ENCODE peak calls at places on chromosomes 5 and 9, in six cellular contexts. V is AG10803, N is psoas muscle, Q is astrocyte of the spinal cord, X is adrenal gland, L is sigmoid colon. T is an unnamed sample.

GRCh38 chr9:117714282-117714681 is 10.1 kb downstream of the TLR4 start:
- DNase-seq in V (no peak), N (no peak), Q (no peak), X (no peak), L (no peak), T (no peak)

GRCh38 chr5:66643383-66643782 is 47.2 kb downstream of the MAST4 start:
- DNase-seq in V (no peak), N (no peak), Q (no peak), X (no peak), L (no peak), T (no peak)

GRCh38 chr9:128222880-128223670 is 19.9 kb downstream of the DNM1 start:
- DNase-seq in V (no peak), N (no peak), Q (no peak), X (no peak), L (no peak), T (no peak)

GRCh38 chr5:150263801-150264621 is 25.6 kb downstream of the CAMK2A start:
- DNase-seq in V (peak), N (peak), Q (peak), X (peak), L (peak), T (peak)

GRCh38 chr9:120393386-120394057 is 186.4 kb downstream of the CDK5RAP2 start:
- DNase-seq in V (peak), N (no peak), Q (no peak), X (no peak), L (peak), T (peak)

GRCh38 chr5:138974227-138975063 is 99.3 kb upstream of the LRRTM2 start:
- DNase-seq in V (peak), N (peak), Q (peak), X (no peak), L (no peak), T (no peak)

GRCh38 chr5:77312411-77312810 is 101.9 kb downstream of the PDE8B start:
- DNase-seq in V (peak), N (no peak), Q (peak), X (peak), L (no peak), T (peak)

GRCh38 chr5:131109540-131110255 is 55.4 kb downstream of the HINT1 start:
- DNase-seq in V (peak), N (no peak), Q (peak), X (peak), L (no peak), T (peak)

GRCh38 chr5:177403194-177403825 is 2.8 kb upstream of the PFN3 start:
- DNase-seq in V (no peak), N (peak), Q (no peak), X (no peak), L (no peak), T (no peak)

GRCh38 chr5:82296929-82297328 is 18.8 kb upstream of the RPS23 start:
- DNase-seq in V (no peak), N (no peak), Q (no peak), X (no peak), L (no peak), T (no peak)

GRCh38 chr9:73121375-73121935 is 30.2 kb upstream of the ANXA1 start:
- DNase-seq in V (no peak), N (no peak), Q (no peak), X (no peak), L (no peak), T (no peak)

GRCh38 chr5:76403963-76404693 is 1.0 kb downstream of the IQGAP2 start:
- DNase-seq in V (no peak), N (peak), Q (no peak), X (peak), L (peak), T (no peak)

GRCh38 chr5:93479982-93480509 is 101.0 kb downstream of the NR2F1-AS1 start:
- DNase-seq in V (no peak), N (no peak), Q (no peak), X (no peak), L (no peak), T (no peak)

GRCh38 chr5:78504726-78505431 is 143.7 kb downstream of the LHFPL2 start:
- DNase-seq in V (peak), N (peak), Q (peak), X (peak), L (peak), T (peak)

GRCh38 chr9:130287736-130288135 is 22.2 kb downstream of the HMCN2 start:
- DNase-seq in V (no peak), N (no peak), Q (no peak), X (no peak), L (no peak), T (no peak)

GRCh38 chr5:132132138-132132537 is 58.5 kb downstream of the CSF2 start:
- DNase-seq in V (no peak), N (no peak), Q (no peak), X (no peak), L (no peak), T (no peak)

GRCh38 chr5:177169271-177169670 is 35.7 kb downstream of the NSD1 start:
- DNase-seq in V (no peak), N (no peak), Q (no peak), X (no peak), L (no peak), T (no peak)

GRCh38 chr5:87020099-87020934 is 247.4 kb upstream of the RASA1 start:
- DNase-seq in V (peak), N (no peak), Q (no peak), X (peak), L (no peak), T (no peak)

GRCh38 chr5:96113170-96113939 is 151.7 kb upstream of the ELL2 start:
- DNase-seq in V (no peak), N (no peak), Q (no peak), X (no peak), L (no peak), T (peak)

GRCh38 chr5:88691945-88692868 is 190.8 kb downstream of the MEF2C start:
- DNase-seq in V (no peak), N (no peak), Q (peak), X (no peak), L (no peak), T (no peak)

GRCh38 chr5:42022383-42022782 is 97.3 kb downstream of the FBXO4 start:
- DNase-seq in V (no peak), N (no peak), Q (no peak), X (no peak), L (no peak), T (no peak)

GRCh38 chr9:76866689-76867088 is 39.2 kb downstream of the PRUNE2 start:
- DNase-seq in V (peak), N (no peak), Q (peak), X (no peak), L (no peak), T (peak)

GRCh38 chr9:4620046-4620765 is 41.9 kb upstream of the PLPP6 start:
- DNase-seq in V (no peak), N (no peak), Q (no peak), X (no peak), L (no peak), T (no peak)

GRCh38 chr9:107176701-107177100 is 106.4 kb upstream of the RAD23B start:
- DNase-seq in V (peak), N (peak), Q (no peak), X (no peak), L (no peak), T (no peak)

GRCh38 chr9:9963861-9964260 is 648.9 kb downstream of the PTPRD start:
- DNase-seq in V (no peak), N (no peak), Q (no peak), X (no peak), L (no peak), T (no peak)

GRCh38 chr5:71892641-71893340 is 173.7 kb downstream of the CARTPT start:
- DNase-seq in V (peak), N (no peak), Q (no peak), X (no peak), L (no peak), T (no peak)
- TF ChIP-seq CTCF in V (no peak), N (no peak), Q (no peak), X (no peak), L (no peak), T (no peak)

GRCh38 chr5:135557034-135557838 is 21.5 kb upstream of the NEUROG1 start:
- DNase-seq in V (no peak), N (no peak), Q (no peak), X (no peak), L (peak), T (no peak)

GRCh38 chr5:135559342-135559741 is 19.4 kb downstream of the CXCL14 start:
- DNase-seq in V (peak), N (no peak), Q (no peak), X (no peak), L (peak), T (no peak)

GRCh38 chr5:135551593-135552447 is 16.1 kb upstream of the NEUROG1 start:
- DNase-seq in V (peak), N (peak), Q (peak), X (peak), L (peak), T (peak)

GRCh38 chr5:135553688-135554462 is 18.1 kb upstream of the NEUROG1 start:
- DNase-seq in V (peak), N (no peak), Q (no peak), X (no peak), L (no peak), T (peak)

DNA sequence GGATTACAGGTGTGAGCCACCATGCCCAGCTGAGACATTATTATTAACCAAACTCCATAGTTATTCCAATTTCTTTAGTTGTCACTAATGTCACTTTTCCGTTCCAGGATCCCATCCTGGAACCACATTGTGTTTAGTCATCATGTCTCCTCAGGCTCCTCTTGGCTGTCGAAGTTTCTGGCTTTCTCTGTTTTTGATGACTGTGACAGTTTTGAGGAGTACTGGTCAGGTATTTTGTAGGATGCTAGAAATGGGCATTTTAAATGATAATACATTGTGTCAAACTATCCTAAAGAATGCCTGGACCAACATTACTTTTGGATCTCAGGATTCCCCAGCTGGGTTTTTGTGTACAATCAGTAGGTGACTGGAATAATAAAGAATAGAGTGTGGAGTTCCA is 19.8 kb upstream of the NEUROG1 start:
- DNase-seq in V (no peak), N (no peak), Q (no peak), X (no peak), L (no peak), T (no peak)
- TF ChIP-seq CTCF in V (no peak), N (no peak), Q (no peak), X (no peak), L (no peak), T (no peak)

DNA sequence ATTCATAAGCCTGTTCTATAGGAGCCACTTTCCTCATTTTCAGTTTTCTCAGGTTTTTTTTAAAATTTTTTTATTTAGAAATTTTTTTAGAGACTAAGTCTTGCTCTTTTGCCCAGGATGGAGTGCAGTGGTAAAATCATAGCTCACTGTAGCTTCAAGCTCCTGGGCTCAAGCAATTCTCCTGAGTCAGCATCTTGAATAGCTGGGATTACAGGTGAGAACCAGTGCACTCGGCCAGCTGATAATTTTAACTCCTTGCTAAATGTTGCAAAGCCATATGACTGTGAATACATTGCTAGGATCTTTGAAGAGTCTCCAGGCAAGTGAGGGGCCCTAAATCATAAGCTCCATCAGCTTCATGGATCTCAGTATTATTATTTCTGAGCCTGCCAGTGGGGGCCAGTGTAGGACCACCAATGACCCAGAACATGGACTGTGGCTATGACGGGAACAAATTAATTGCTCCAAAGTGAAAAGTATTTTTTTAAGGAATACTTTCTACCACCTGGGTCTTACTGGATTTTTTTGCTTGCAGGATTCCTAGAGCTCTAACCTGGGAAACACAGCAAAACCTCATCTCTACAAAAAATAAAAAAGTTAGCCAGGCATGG is 5.7 kb upstream of the GAPVD1 start:
- DNase-seq in V (no peak), N (no peak), Q (no peak), X (no peak), L (no peak), T (no peak)
- TF ChIP-seq CTCF in V (peak), N (peak), Q (peak), X (peak), L (no peak), T (peak)

DNA sequence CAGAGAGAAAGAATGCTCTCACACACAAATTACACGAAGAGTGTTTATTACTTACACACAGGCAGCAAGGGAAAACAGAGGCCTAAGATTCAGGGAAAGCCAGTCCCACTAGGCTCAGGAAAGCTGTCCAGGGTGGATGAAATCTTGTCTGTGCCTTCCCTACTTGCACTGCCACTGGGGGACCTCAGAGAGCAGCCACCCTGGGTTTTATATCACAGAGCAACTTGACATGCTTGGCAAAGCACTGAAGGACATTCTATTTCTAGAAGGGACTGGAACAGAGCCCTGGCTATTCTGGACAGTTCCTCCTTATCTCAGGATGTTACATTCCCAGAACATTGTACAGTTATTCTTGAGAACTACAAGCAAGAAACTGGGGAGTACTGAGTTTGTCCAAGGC is 7.5 kb upstream of the PRSS3 start:
- DNase-seq in V (no peak), N (peak), Q (no peak), X (peak), L (no peak), T (no peak)
- TF ChIP-seq CTCF in V (no peak), N (peak), Q (no peak), X (peak), L (no peak), T (peak)

GRCh38 chr5:37838152-37838932 is 1.5 kb downstream of the GDNF start:
- DNase-seq in V (peak), N (no peak), Q (peak), X (no peak), L (peak), T (no peak)
- TF ChIP-seq CTCF in V (peak), N (no peak), Q (no peak), X (peak), L (no peak), T (no peak)

DNA sequence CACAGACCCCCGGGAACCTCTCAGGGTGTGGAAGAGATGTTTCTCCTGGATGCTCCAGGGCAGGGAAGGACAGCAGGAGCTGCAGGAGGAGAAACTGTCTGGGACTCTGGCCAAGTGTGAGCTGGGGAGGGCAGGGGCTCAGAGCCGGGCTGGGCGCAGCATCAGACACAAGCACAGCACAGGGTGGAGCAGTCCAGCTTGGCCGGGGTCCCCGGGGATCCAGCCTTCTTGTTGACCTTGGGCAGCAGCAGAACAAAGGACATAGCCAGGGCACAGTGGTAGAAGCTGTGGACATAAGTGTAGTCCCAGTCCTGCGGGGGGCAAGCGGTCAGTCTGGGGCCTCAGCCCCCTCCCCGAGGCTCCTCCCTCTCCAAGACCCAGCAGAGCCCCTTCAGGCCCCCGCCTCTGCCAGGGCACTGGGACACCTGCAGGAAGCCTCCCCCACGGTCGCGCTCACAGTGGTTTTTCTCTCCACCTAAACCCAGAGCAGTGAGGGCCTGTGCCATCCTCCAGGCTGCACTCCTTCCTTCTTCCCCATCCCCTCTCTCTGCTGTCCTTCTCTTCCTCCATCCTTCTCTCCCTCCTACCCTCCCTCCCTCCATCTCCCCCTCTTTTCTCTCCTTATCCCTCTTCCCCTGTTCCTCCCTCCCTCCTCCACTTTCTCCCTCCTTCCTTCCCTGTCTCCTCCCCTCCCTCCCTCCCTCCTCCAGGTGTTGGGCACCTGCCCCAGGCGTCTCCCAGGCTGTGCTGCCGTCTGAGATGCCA is 10.1 kb downstream of the MYMK start:
- DNase-seq in V (no peak), N (peak), Q (no peak), X (no peak), L (no peak), T (no peak)
- TF ChIP-seq CTCF in V (no peak), N (no peak), Q (no peak), X (no peak), L (no peak), T (no peak)

T was measured in HFFc6.